ENCODE peak calls at places on chromosomes 13 and 19, in seven cellular contexts. One of them, this sample, is unnamed.

GRCh38 chr19:9934132-9934950 is 2.0 kb downstream of the OLFM2 start:
- DNase-seq in NCI-H1105: peak
- DNase-seq in neuronal stem cell: peak
- DNase-seq in tibial nerve: peak
- DNase-seq in left cardiac atrium: peak
- DNase-seq in BE2C: peak
- DNase-seq in substantia nigra: peak
- DNase-seq in this sample: peak

GRCh38 chr13:32224916-32225315 is 90.2 kb downstream of the ZAR1L start:
- DNase-seq in tibial nerve: no peak
- DNase-seq in neuronal stem cell: no peak
- DNase-seq in left cardiac atrium: no peak
- DNase-seq in NCI-H1105: no peak
- DNase-seq in substantia nigra: no peak
- DNase-seq in BE2C: no peak
- DNase-seq in this sample: no peak

GRCh38 chr19:17333611-17334413 is 843 bp downstream of the ANO8 start:
- DNase-seq in BE2C: no peak
- DNase-seq in left cardiac atrium: no peak
- DNase-seq in tibial nerve: no peak
- DNase-seq in neuronal stem cell: no peak
- DNase-seq in substantia nigra: no peak
- DNase-seq in NCI-H1105: no peak
- DNase-seq in this sample: no peak

GRCh38 chr13:113448885-113449692 is 4.2 kb downstream of the ADPRHL1 start:
- DNase-seq in tibial nerve: no peak
- DNase-seq in neuronal stem cell: no peak
- DNase-seq in NCI-H1105: peak
- DNase-seq in substantia nigra: no peak
- DNase-seq in BE2C: no peak
- DNase-seq in left cardiac atrium: no peak
- DNase-seq in this sample: peak

GRCh38 chr19:33093420-33094210 is 12.6 kb downstream of the GPATCH1 start:
- DNase-seq in left cardiac atrium: no peak
- DNase-seq in NCI-H1105: no peak
- DNase-seq in neuronal stem cell: no peak
- DNase-seq in tibial nerve: no peak
- DNase-seq in BE2C: no peak
- DNase-seq in substantia nigra: no peak
- DNase-seq in this sample: no peak

GRCh38 chr13:34578917-34579316 is 363.2 kb upstream of the NBEA start:
- DNase-seq in tibial nerve: no peak
- DNase-seq in left cardiac atrium: no peak
- DNase-seq in BE2C: no peak
- DNase-seq in neuronal stem cell: no peak
- DNase-seq in substantia nigra: no peak
- DNase-seq in NCI-H1105: no peak
- DNase-seq in this sample: no peak

GRCh38 chr19:17235618-17236413 is 9.8 kb downstream of the OCEL1 start:
- DNase-seq in left cardiac atrium: peak
- DNase-seq in tibial nerve: peak
- DNase-seq in neuronal stem cell: peak
- DNase-seq in NCI-H1105: peak
- DNase-seq in substantia nigra: peak
- DNase-seq in BE2C: peak
- DNase-seq in this sample: peak

GRCh38 chr13:75633285-75633684 is 2.8 kb upstream of the LMO7 start:
- DNase-seq in neuronal stem cell: no peak
- DNase-seq in tibial nerve: no peak
- DNase-seq in left cardiac atrium: no peak
- DNase-seq in BE2C: no peak
- DNase-seq in NCI-H1105: no peak
- DNase-seq in substantia nigra: no peak
- DNase-seq in this sample: no peak

GRCh38 chr13:93039131-93039530 is 187.5 kb upstream of the GPC6 start:
- DNase-seq in tibial nerve: no peak
- DNase-seq in substantia nigra: no peak
- DNase-seq in neuronal stem cell: no peak
- DNase-seq in NCI-H1105: no peak
- DNase-seq in left cardiac atrium: no peak
- DNase-seq in BE2C: no peak
- DNase-seq in this sample: no peak

GRCh38 chr19:55673465-55673864 is 1.6 kb upstream of the EPN1 start:
- DNase-seq in neuronal stem cell: no peak
- DNase-seq in left cardiac atrium: no peak
- DNase-seq in substantia nigra: no peak
- DNase-seq in NCI-H1105: no peak
- DNase-seq in tibial nerve: no peak
- DNase-seq in BE2C: no peak
- DNase-seq in this sample: no peak

GRCh38 chr19:5001547-5002131 is 32.7 kb downstream of the KDM4B start:
- DNase-seq in BE2C: peak
- DNase-seq in left cardiac atrium: no peak
- DNase-seq in substantia nigra: no peak
- DNase-seq in NCI-H1105: no peak
- DNase-seq in neuronal stem cell: no peak
- DNase-seq in tibial nerve: no peak
- DNase-seq in this sample: peak

GRCh38 chr13:39538826-39539555 is 64.0 kb downstream of the LHFPL6 start:
- DNase-seq in tibial nerve: no peak
- DNase-seq in substantia nigra: no peak
- DNase-seq in neuronal stem cell: no peak
- DNase-seq in left cardiac atrium: no peak
- DNase-seq in NCI-H1105: no peak
- DNase-seq in BE2C: no peak
- DNase-seq in this sample: no peak

GRCh38 chr19:46860846-46861690 is at the start of gene ARHGAP35:
- DNase-seq in substantia nigra: no peak
- DNase-seq in tibial nerve: no peak
- DNase-seq in left cardiac atrium: no peak
- DNase-seq in BE2C: no peak
- DNase-seq in NCI-H1105: no peak
- DNase-seq in neuronal stem cell: no peak
- DNase-seq in this sample: no peak

This sample was measured in lung microvascular endothelial cell.